ENCODE peak calls at places on chromosomes 12 and 14, in five cellular contexts. Y, B, H, A and N are unnamed samples.

GRCh38 chr14:93936245-93936644 is 9.1 kb downstream of the FAM181A start:
- DNase-seq in A (no peak), B (peak; percentile 39), Y (no peak), H (peak; percentile 19), N (no peak)

GRCh38 chr14:103130965-103131364 is 7.7 kb downstream of the TNFAIP2 start:
- DNase-seq in H (no peak), A (no peak), Y (no peak), B (peak; percentile 89), N (peak; percentile 85)

GRCh38 chr12:57452181-57452936 is 2.7 kb upstream of the INHBE start:
- DNase-seq in A (no peak), B (no peak), Y (no peak), H (no peak), N (peak; percentile 89)

GRCh38 chr12:46382425-46382973 is 9.9 kb upstream of the SLC38A2 start:
- DNase-seq in Y (no peak), B (no peak), A (no peak), H (no peak), N (no peak)

GRCh38 chr12:31868980-31869379 is 90.2 kb upstream of the RESF1 start:
- DNase-seq in H (peak; percentile 71), B (no peak), Y (no peak), A (no peak), N (peak; percentile 48)

GRCh38 chr14:95761436-95761835 is 47.5 kb upstream of the TCL1A start:
- DNase-seq in A (no peak), Y (no peak), H (no peak), B (no peak), N (no peak)

GRCh38 chr12:64781374-64782029 is 22.3 kb upstream of the GNS start:
- DNase-seq in B (peak; percentile 68), H (peak; percentile 52), A (no peak), Y (no peak), N (no peak)

GRCh38 chr12:51822956-51823355 is 25.6 kb downstream of the FIGNL2 start:
- DNase-seq in H (no peak), Y (no peak), A (no peak), B (no peak), N (no peak)

GRCh38 chr12:71958457-71958856 is 19.8 kb downstream of the TPH2 start:
- DNase-seq in H (no peak), A (no peak), B (no peak), Y (no peak), N (no peak)

GRCh38 chr14:101988377-101988776 is 24.0 kb downstream of the DYNC1H1 start:
- DNase-seq in A (no peak), H (no peak), B (no peak), Y (no peak), N (no peak)

GRCh38 chr14:89231426-89232113 is 185.5 kb downstream of the FOXN3 start:
- DNase-seq in B (no peak), Y (no peak), H (no peak), A (no peak), N (no peak)

GRCh38 chr14:44446965-44447364 is 60.1 kb downstream of the FSCB start:
- DNase-seq in Y (no peak), A (no peak), H (no peak), B (no peak), N (no peak)

GRCh38 chr14:56803816-56804535 is 6.3 kb downstream of the OTX2 start:
- DNase-seq in B (no peak), Y (no peak), A (no peak), H (no peak), N (no peak)

GRCh38 chr14:68795602-68796417 is 2.9 kb upstream of the ZFP36L1 start:
- DNase-seq in Y (no peak), B (peak; percentile 72), H (peak; percentile 80), A (peak; percentile 73), N (peak; percentile 65)

GRCh38 chr14:23602181-23603095 is 23.8 kb upstream of the JPH4 start:
- DNase-seq in H (no peak), A (no peak), Y (no peak), B (peak; percentile 41), N (no peak)

GRCh38 chr14:99744199-99744872 is 48.9 kb upstream of the EML1 start:
- DNase-seq in Y (no peak), H (peak; percentile 94), B (no peak), A (no peak), N (peak; percentile 54)

GRCh38 chr14:70988452-70988851 is 81.2 kb downstream of the PCNX1 start:
- DNase-seq in H (no peak), A (no peak), B (no peak), Y (no peak), N (no peak)

GRCh38 chr12:128266559-128267245 is at the start of gene TMEM132C:
- DNase-seq in Y (peak; percentile 25), H (no peak), B (no peak), A (no peak), N (no peak)